ENCODE peak calls at places on chromosomes 13 and 19, in ten cellular contexts. R is GM23338, K is mucosa of descending colon, N is cardiac muscle cell, W is PC-9, A is gastrocnemius medialis, Y is suprapubic skin, O is right cardiac atrium, E is A549, G is left ventricle myocardium inferior. C is an unnamed sample. For H3K4me1, the result is how much of the 10 kb centered on the place peaks cover.

GRCh38 chr13:100544866-100545683 is 43.5 kb downstream of the GGACT start:
- DNase-seq in R (no peak), K (no peak), N (no peak), W (no peak), A (peak), Y (no peak), O (peak), E (no peak), G (peak), C (no peak)

GRCh38 chr13:45367358-45367757 is 26.4 kb upstream of the TPT1 start:
- DNase-seq in R (peak), K (peak), N (no peak), W (peak), A (no peak), Y (no peak), O (peak), E (peak), G (peak), C (peak)

GRCh38 chr13:109737606-109738005 is 48.8 kb downstream of the IRS2 start:
- DNase-seq in R (no peak), K (no peak), N (peak), W (peak), A (no peak), Y (no peak), O (no peak), E (no peak), G (no peak), C (no peak)

GRCh38 chr19:34416021-34416545 is 11.9 kb downstream of the PDCD2L start:
- DNase-seq in R (no peak), K (no peak), N (no peak), W (no peak), A (no peak), Y (peak), O (no peak), E (no peak), G (no peak), C (no peak)

GRCh38 chr19:6654347-6655310 is 15.3 kb downstream of the TNFSF14 start:
- DNase-seq in R (no peak), K (peak), N (no peak), W (no peak), A (no peak), Y (no peak), O (no peak), E (no peak), G (no peak), C (no peak)

GRCh38 chr19:46383846-46384245 is 29.5 kb downstream of the CCDC8 start:
- DNase-seq in R (no peak), K (no peak), N (no peak), W (no peak), A (no peak), Y (peak), O (no peak), E (no peak), G (no peak), C (no peak)

GRCh38 chr13:37417042-37417441 is 181.5 kb downstream of the POSTN start:
- DNase-seq in R (no peak), K (no peak), N (no peak), W (no peak), A (no peak), Y (no peak), O (no peak), E (no peak), G (no peak), C (no peak)

GRCh38 chr19:377801-378581 is 31.0 kb downstream of the C2CD4C start:
- DNase-seq in R (no peak), K (no peak), N (no peak), W (no peak), A (no peak), Y (no peak), O (no peak), E (peak), G (no peak), C (no peak)

GRCh38 chr19:40599331-40600085 is 1.7 kb upstream of the LTBP4 start:
- DNase-seq in R (peak), K (no peak), N (no peak), W (no peak), A (no peak), Y (no peak), O (no peak), E (no peak), G (no peak), C (no peak)

GRCh38 chr19:2777952-2778683 is 5.0 kb downstream of the SGTA start:
- DNase-seq in R (no peak), K (no peak), N (no peak), W (no peak), A (no peak), Y (no peak), O (no peak), E (no peak), G (no peak), C (no peak)

GRCh38 chr13:80454245-80454644 is 113.3 kb upstream of the SPRY2 start:
- DNase-seq in R (no peak), K (no peak), N (no peak), W (no peak), A (no peak), Y (no peak), O (no peak), E (no peak), G (no peak), C (no peak)

DNA sequence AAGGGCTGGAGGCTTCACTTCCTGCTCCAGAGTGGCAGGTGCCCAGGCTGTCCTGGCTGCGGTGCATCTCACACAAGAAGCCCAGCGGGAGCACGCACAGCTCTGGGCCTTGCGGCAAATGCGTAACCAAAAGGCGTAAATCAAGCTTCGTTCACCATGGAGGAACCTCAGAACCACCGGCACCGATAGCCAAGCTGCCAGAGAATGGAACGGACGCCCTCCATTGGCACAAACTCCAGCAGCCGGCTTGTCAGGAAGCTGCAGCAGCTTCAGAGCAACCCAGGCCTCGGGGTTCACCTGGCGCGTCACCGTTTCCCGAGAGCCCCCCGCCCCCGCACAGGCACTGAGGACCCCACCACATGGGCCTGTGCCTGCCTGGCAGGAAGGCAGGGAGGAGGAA is 76.7 kb downstream of the RASA3 start:
- DNase-seq in R (no peak), K (no peak), N (no peak), W (no peak), A (no peak), Y (no peak), O (no peak), E (no peak), G (no peak), C (no peak)
- H3K4me1 ChIP-seq in R (under half), K (under half), N (under half), W (under half), A (under half), Y (under half), O (under half), E (under half), G (under half), C (under half)

DNA sequence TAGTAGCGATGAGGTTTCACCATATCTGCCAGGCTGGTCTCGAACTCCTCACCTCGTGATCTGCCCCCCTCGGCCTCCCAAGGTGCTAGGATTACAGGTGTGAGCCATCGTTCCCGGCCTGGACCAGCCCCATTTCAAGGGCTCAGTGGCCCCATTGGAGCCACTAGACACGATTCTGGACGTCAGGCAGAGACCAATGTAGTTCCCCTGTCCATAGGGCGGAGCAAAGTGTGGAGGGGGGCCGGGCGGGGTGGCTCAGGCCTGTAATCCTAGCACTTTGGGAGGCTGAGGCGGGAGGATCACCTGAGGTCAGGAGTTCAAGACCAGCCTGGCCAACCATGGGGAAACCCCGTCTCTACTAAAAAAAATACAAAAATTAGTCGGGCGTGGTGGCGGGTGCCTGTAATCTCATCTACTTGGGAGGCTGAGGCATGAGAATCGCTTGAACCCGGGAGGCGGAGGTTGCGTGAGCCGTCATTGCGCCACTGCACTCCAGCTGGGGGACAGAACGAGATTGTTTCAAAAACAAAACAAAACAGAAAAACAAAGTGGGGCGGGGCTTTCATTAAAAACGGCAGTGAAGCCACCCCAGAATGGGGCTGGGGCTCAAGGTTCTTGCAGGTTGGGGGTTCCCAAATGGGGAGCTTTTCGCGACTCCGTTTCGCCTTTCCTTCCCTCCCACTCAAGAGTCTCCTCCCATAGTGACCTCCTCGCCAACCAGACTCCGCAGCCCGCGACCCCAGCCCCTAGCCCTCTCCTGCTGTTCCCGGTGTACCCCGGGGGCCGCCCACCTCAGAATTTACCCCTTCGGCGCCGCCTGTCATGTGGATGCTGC is 758 bp upstream of the TECR start:
- DNase-seq in R (no peak), K (peak), N (no peak), W (no peak), A (no peak), Y (no peak), O (no peak), E (no peak), G (no peak), C (no peak)
- H3K4me3 ChIP-seq in R (peak), K (peak), N (peak), W (peak), A (peak), Y (peak), O (peak), E (peak), G (peak), C (peak)

GRCh38 chr19:13117772-13118423 is at the start of gene NACC1:
- DNase-seq in R (peak), K (peak), N (peak), W (peak), A (peak), Y (peak), O (peak), E (peak), G (peak), C (peak)
- H3K4me1 ChIP-seq in R (under half), K (under half), N (under half), W (under half), A (under half), Y (half or more), O (under half), E (under half), G (half or more), C (under half)

GRCh38 chr19:45095496-45096413 is 2.8 kb downstream of the PPP1R37 start:
- DNase-seq in R (no peak), K (no peak), N (no peak), W (no peak), A (no peak), Y (no peak), O (no peak), E (no peak), G (no peak), C (no peak)

GRCh38 chr19:45094707-45095106 is 1.7 kb downstream of the PPP1R37 start:
- DNase-seq in R (no peak), K (no peak), N (no peak), W (no peak), A (no peak), Y (no peak), O (no peak), E (no peak), G (no peak), C (no peak)

GRCh38 chr19:45096700-45097099 is 3.7 kb downstream of the PPP1R37 start:
- DNase-seq in R (no peak), K (no peak), N (no peak), W (no peak), A (no peak), Y (no peak), O (no peak), E (no peak), G (no peak), C (no peak)

GRCh38 chr19:45092747-45093678 is at the start of gene PPP1R37:
- DNase-seq in R (peak), K (peak), N (peak), W (peak), A (peak), Y (peak), O (peak), E (peak), G (peak), C (peak)

DNA sequence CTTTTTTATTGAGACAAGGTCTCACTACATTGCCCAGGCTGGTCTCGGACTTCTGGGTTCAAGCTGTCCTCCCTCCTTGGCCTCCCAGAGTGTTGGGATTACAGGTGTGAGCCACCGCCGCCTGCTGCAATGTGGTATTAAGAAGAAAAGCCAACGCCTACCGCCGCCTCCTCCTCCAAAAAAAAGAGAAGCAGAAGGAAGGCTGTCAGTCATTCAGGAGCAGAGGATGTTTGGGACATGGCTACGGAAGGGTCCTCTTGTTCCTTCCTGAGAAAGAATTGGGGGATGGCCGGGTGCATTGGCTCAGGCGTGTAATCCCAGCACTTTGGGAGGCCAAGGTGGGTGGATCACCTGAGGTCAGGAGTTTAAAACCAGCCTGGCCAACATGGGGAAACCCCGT is 1.2 kb downstream of the PPP1R37 start:
- DNase-seq in R (no peak), K (no peak), N (no peak), W (no peak), A (no peak), Y (no peak), O (no peak), E (no peak), G (no peak), C (no peak)
- H3K4me3 ChIP-seq in R (peak), K (no peak), N (peak), W (peak), A (peak), Y (peak), O (peak), E (peak), G (peak), C (peak)

GRCh38 chr13:48504606-48505369 is 28.1 kb downstream of the RCBTB2 start:
- DNase-seq in R (peak), K (no peak), N (no peak), W (no peak), A (no peak), Y (no peak), O (no peak), E (no peak), G (no peak), C (no peak)

GRCh38 chr13:48508001-48508400 is 24.9 kb downstream of the RCBTB2 start:
- DNase-seq in R (no peak), K (no peak), N (no peak), W (no peak), A (no peak), Y (no peak), O (no peak), E (no peak), G (no peak), C (no peak)

GRCh38 chr13:48507024-48507423 is 25.9 kb downstream of the RCBTB2 start:
- DNase-seq in R (no peak), K (no peak), N (no peak), W (no peak), A (no peak), Y (no peak), O (no peak), E (no peak), G (no peak), C (no peak)

GRCh38 chr13:48506092-48506701 is 26.7 kb downstream of the RCBTB2 start:
- DNase-seq in R (no peak), K (no peak), N (no peak), W (no peak), A (no peak), Y (no peak), O (no peak), E (no peak), G (no peak), C (no peak)

GRCh38 chr13:48505597-48506091 is 27.2 kb downstream of the RCBTB2 start:
- DNase-seq in R (no peak), K (no peak), N (no peak), W (no peak), A (peak), Y (no peak), O (no peak), E (no peak), G (no peak), C (no peak)
- H3K4me1 ChIP-seq in R (under half), K (under half), N (under half), W (under half), A (under half), Y (under half), O (under half), E (under half), G (under half), C (under half)

DNA sequence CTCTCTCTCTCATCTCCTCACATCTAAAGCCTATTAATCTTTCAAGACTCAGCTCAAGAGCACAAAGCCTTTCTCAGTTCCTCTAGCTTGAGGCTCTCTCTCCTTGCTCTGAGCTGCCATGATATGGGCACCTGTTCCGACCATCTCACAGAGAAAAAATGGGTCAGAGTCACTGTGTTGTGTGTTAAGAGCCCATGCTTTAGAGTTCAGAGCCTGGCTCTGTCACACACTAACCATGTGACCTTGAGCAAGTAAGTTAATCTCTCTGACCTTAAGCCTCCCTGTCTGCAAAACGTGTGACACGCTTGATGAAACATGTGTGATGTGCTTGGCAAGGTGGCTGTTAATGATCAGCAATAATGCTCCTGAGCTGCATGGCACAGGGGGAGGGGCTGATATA is 245.2 kb downstream of the DLEU7 start:
- DNase-seq in R (no peak), K (no peak), N (no peak), W (no peak), A (no peak), Y (no peak), O (no peak), E (no peak), G (no peak), C (no peak)
- H3K4me3 ChIP-seq in R (no peak), K (no peak), N (no peak), W (no peak), A (no peak), Y (no peak), O (no peak), E (no peak), G (no peak), C (no peak)

DNA sequence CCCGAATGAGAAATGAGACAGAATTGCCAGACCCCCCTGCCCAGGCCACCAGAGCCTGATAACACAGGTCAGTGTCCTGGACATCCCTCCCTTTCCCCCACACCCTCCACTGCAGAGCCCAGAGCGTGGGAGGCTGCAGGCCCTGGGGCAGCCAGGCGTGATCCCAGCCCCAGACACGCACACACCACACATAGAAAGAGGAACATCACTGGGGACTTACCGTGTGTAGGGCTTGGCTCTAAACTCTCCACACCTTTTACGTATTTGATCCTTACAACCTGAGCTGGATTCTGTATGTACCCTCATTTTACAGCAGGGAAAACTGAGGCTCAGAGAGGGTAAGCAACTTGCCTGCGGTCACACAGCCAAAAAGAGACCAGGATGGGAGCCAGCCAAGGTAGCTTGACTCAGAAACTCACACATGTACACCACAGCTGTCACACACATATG is 334 bp upstream of the ANGPTL6 start:
- DNase-seq in R (no peak), K (peak), N (no peak), W (no peak), A (no peak), Y (no peak), O (no peak), E (no peak), G (no peak), C (no peak)
- H3K4me1 ChIP-seq in R (under half), K (under half), N (under half), W (under half), A (under half), Y (under half), O (under half), E (under half), G (under half), C (under half)

C was measured in right atrium auricular region.